ENCODE peak calls at places on chromosomes 11 and 22, in five cellular contexts. D, K, Z, H and U are unnamed samples.
A peak's percentile ranks its signal among the peaks of the same experiment; 100 is the strongest.

GRCh38 chr11:74570266-74571061 is 21.9 kb upstream of the POLD3 start:
- DNase-seq in H (peak; percentile 23), Z (peak; percentile 83), K (peak; percentile 24), D (peak; percentile 53), U (peak; percentile 69)

GRCh38 chr22:38504731-38505594 is 1.1 kb downstream of the DDX17 start:
- DNase-seq in K (peak; percentile 71), Z (no peak), D (peak; percentile 48), H (no peak), U (peak; percentile 84)

GRCh38 chr11:46382644-46383403 is 1.4 kb downstream of the MDK start:
- DNase-seq in D (peak; percentile 46), K (peak; percentile 85), H (no peak), Z (peak; percentile 90), U (peak; percentile 40)

GRCh38 chr11:132451942-132452601 is 1080.2 kb downstream of the OPCML start:
- DNase-seq in D (no peak), Z (no peak), H (no peak), K (no peak), U (no peak)

GRCh38 chr11:75503531-75504099 is 22.1 kb downstream of the GDPD5 start:
- DNase-seq in K (no peak), D (no peak), H (no peak), Z (no peak), U (no peak)

GRCh38 chr22:46262449-46263207 is 515 bp downstream of the PKDREJ start:
- DNase-seq in Z (no peak), H (no peak), D (peak; percentile 35), K (peak; percentile 61), U (peak; percentile 76)

GRCh38 chr22:37254867-37255233 is 10.8 kb upstream of the RAC2 start:
- DNase-seq in K (no peak), H (no peak), D (peak; percentile 54), Z (no peak), U (peak; percentile 40)

GRCh38 chr22:46935506-46936377 is 173.3 kb downstream of the TBC1D22A start:
- DNase-seq in H (no peak), D (no peak), Z (no peak), K (peak; percentile 38), U (peak; percentile 71)

GRCh38 chr11:20089796-20090653 is 70.2 kb downstream of the DBX1 start:
- DNase-seq in Z (no peak), D (peak; percentile 71), H (no peak), K (peak; percentile 74), U (peak; percentile 9)

GRCh38 chr22:17717708-17718107 is 56.6 kb downstream of the BID start:
- DNase-seq in D (peak; percentile 40), Z (no peak), K (no peak), H (no peak), U (no peak)

GRCh38 chr11:71146846-71147245 is 105.5 kb downstream of the SHANK2 start:
- DNase-seq in Z (no peak), D (no peak), H (no peak), K (no peak), U (no peak)

GRCh38 chr11:71433648-71434450 is 14.3 kb downstream of the DHCR7 start:
- DNase-seq in H (no peak), K (peak; percentile 41), Z (no peak), D (no peak), U (no peak)

GRCh38 chr11:122754553-122755322 is 83.6 kb upstream of the CRTAM start:
- DNase-seq in D (no peak), H (no peak), Z (no peak), K (no peak), U (peak; percentile 51)

GRCh38 chr11:69819541-69820070 is 390 bp upstream of the FGF3 start:
- DNase-seq in H (no peak), K (no peak), Z (no peak), D (no peak), U (no peak)

GRCh38 chr11:35752115-35752514 is 89.5 kb downstream of the TRIM44 start:
- DNase-seq in H (no peak), Z (no peak), D (peak; percentile 18), K (no peak), U (no peak)

GRCh38 chr11:128555606-128556005 is 31.8 kb downstream of the ETS1 start:
- DNase-seq in H (no peak), Z (no peak), D (no peak), K (no peak), U (no peak)

GRCh38 chr22:40451230-40451629 is 80.8 kb downstream of the SGSM3 start:
- DNase-seq in D (no peak), Z (no peak), K (no peak), H (no peak), U (no peak)

GRCh38 chr11:100687032-100687629 is at the start of gene ARHGAP42:
- DNase-seq in D (peak; percentile 48), H (peak; percentile 53), K (peak; percentile 61), Z (peak; percentile 47), U (peak; percentile 41)

GRCh38 chr11:119989422-119989821 is 148.5 kb downstream of the TRIM29 start:
- DNase-seq in K (no peak), Z (no peak), H (no peak), D (no peak), U (no peak)

GRCh38 chr22:37784829-37785495 is 22.8 kb upstream of the GCAT start:
- DNase-seq in K (no peak), D (no peak), H (no peak), Z (no peak), U (no peak)

GRCh38 chr11:13339196-13340153 is 61.9 kb downstream of the BMAL1 start:
- DNase-seq in D (peak; percentile 98), H (no peak), Z (peak; percentile 83), K (peak; percentile 52), U (no peak)

GRCh38 chr11:19683141-19683805 is 29.4 kb upstream of the NAV2 start:
- DNase-seq in D (no peak), Z (no peak), H (peak; percentile 76), K (peak; percentile 46), U (no peak)

GRCh38 chr11:706957-707816 is 1.2 kb downstream of the EPS8L2 start:
- DNase-seq in H (no peak), Z (peak; percentile 74), K (peak; percentile 60), D (no peak), U (no peak)

GRCh38 chr11:41400124-41400523 is 59.3 kb downstream of the LRRC4C start:
- DNase-seq in K (no peak), H (no peak), D (no peak), Z (no peak), U (no peak)

GRCh38 chr22:20145206-20145831 is 5.5 kb downstream of the CCDC188 start:
- DNase-seq in D (no peak), K (no peak), H (no peak), Z (no peak), U (no peak)
- TF ChIP-seq POLR2A in D (no peak), K (no peak), H (no peak), Z (no peak), U (no peak)

DNA sequence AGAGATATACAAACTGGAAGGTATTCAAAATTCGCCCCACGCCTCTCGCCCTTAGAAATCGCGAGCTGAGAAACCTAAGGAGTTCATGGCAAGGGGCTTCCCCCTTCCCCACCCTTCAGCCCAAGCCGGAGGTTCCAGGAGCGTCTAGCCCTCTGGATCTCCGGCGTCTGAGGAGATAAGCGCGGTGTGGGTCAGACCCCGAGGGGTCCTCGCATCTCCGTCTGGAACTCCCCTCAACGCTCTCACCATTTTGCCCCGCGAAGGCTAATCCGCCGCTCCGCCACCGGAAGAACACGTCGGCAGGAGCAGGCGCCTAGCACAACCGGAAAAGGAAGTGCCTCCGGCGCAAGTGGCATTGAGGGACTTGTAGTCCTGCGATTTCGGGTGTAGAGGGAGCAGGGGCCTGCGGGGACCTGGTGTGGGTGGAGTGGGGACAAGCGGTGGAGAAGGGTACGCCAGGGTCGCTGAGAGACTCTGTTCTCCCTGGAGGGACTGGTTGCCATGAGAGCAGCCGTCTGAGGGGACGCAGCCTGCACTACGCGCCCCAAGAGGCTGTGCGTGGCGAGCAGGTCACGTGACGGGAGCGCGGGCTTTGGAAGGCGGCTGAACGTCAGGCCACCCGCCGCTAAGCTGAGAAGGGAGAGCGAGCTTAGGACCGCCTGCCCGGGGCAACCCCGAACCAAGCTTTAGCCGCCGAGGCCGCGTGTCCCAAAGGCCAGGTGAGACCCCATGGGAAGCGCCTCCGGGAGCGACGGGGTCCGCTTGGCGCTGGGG is at the start of the genes FEN1 and TMEM258:
- DNase-seq in D (peak; percentile 94), Z (peak; percentile 92), K (peak; percentile 91), H (peak; percentile 86), U (peak; percentile 95)
- TF ChIP-seq POLR2A in D (peak; percentile 95), Z (peak; percentile 79), K (peak; percentile 76), H (no peak), U (peak; percentile 92)

GRCh38 chr22:50303515-50303847 is 4.0 kb downstream of the PLXNB2 start:
- DNase-seq in K (no peak), Z (no peak), D (no peak), H (no peak), U (no peak)

GRCh38 chr22:50305658-50306566 is 1.5 kb downstream of the PLXNB2 start:
- DNase-seq in K (peak; percentile 98), H (peak; percentile 83), D (peak; percentile 95), Z (peak; percentile 80), U (no peak)

GRCh38 chr22:50303848-50304527 is 3.5 kb downstream of the PLXNB2 start:
- DNase-seq in Z (no peak), D (no peak), K (peak; percentile 90), H (peak; percentile 45), U (no peak)

GRCh38 chr22:50305393-50305657 is 2.1 kb downstream of the PLXNB2 start:
- DNase-seq in H (no peak), Z (no peak), D (no peak), K (no peak), U (no peak)

DNA sequence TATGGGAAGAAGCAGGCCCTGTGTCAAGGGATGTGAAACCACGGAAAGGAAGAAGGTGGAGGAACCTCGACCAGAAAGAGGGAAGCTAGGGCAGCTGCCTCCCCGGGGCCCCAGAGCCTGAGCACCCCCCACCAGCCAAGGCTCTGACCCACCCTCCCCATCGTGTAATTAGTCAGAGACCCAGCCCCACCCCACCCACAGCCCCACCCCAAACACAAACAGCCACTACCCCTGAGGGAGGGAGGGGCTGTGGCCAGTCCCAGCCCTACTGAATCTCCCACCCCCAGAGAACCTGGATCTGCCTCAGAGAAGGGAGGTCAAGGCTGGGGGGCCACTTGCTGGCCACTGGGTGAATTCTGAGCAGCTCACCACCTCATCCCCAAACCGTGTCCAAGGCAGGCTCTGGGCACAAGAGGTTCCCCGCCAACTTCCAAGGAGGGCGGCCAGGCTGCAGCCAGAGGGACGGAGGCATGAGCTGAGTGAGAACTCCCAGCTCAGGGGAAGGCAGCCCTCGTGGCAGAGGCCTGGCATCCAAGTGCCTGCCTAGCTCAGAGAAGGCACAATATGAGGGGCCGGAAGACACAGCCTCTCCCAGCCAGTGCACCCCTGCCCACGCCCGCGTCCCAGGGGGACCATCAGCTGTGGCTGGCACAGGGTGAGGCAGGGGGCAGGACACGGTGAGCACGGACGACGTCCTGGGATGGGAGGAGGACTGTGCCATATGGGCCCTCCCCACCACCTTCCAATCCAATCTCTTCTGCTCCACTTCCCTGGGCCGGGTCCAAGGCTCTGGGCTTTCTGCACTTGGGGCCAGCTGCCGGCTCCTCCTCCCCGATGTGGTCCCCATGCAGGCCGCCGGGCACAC is 2.7 kb downstream of the PLXNB2 start:
- DNase-seq in K (peak; percentile 70), D (no peak), Z (no peak), H (no peak), U (no peak)
- TF ChIP-seq POLR2A in K (peak; percentile 12), D (no peak), Z (no peak), H (no peak), U (no peak)

GRCh38 chr11:10991372-10991771 is 133.5 kb upstream of the ZBED5 start:
- DNase-seq in K (no peak), D (no peak), Z (no peak), H (no peak), U (no peak)

GRCh38 chr11:10990637-10991036 is 132.8 kb upstream of the ZBED5 start:
- DNase-seq in K (no peak), H (no peak), Z (peak; percentile 31), D (no peak), U (no peak)

GRCh38 chr11:10990160-10990559 is 132.3 kb upstream of the ZBED5 start:
- DNase-seq in K (no peak), H (no peak), Z (no peak), D (no peak), U (no peak)

GRCh38 chr11:10993640-10994039 is 135.8 kb upstream of the ZBED5 start:
- DNase-seq in K (no peak), H (no peak), Z (no peak), D (no peak), U (no peak)

GRCh38 chr11:10993186-10993585 is 135.3 kb upstream of the ZBED5 start:
- DNase-seq in H (no peak), D (peak; percentile 2), K (no peak), Z (no peak), U (no peak)
- TF ChIP-seq POLR2A in H (no peak), D (no peak), K (no peak), Z (no peak), U (no peak)